ENCODE peak calls at places on chromosomes 2 and 18, in five cellular contexts. J is T47D, E is substantia nigra, G is AG10803, Q is fibroblast of the conjunctiva. K is an unnamed sample.

GRCh38 chr18:23021625-23022024 is 88.5 kb downstream of the RBBP8 start:
- DNase-seq in J (no peak), G (no peak), Q (no peak), E (no peak), K (no peak)

GRCh38 chr2:108324531-108325256 is 36.0 kb downstream of the SULT1C2 start:
- DNase-seq in G (peak), Q (no peak), E (no peak), J (no peak), K (no peak)

GRCh38 chr2:37585295-37585908 is 86.0 kb downstream of the CDC42EP3 start:
- DNase-seq in G (no peak), Q (no peak), E (no peak), J (no peak), K (no peak)

GRCh38 chr2:95700554-95700953 is 108.8 kb downstream of the TRIM43 start:
- DNase-seq in Q (no peak), E (no peak), J (no peak), G (no peak), K (no peak)

GRCh38 chr18:76668546-76668945 is 153.8 kb upstream of the ZNF236 start:
- DNase-seq in G (no peak), E (no peak), J (no peak), Q (no peak), K (no peak)

GRCh38 chr2:234804704-234805103 is 147.1 kb upstream of the SH3BP4 start:
- DNase-seq in Q (no peak), E (no peak), J (no peak), G (no peak), K (no peak)

GRCh38 chr2:8849322-8849721 is 11.9 kb upstream of the KIDINS220 start:
- DNase-seq in E (no peak), J (no peak), G (peak), Q (no peak), K (no peak)

GRCh38 chr2:10048501-10049171 is 5.3 kb downstream of the KLF11 start:
- DNase-seq in G (peak), E (no peak), J (peak), Q (peak), K (no peak)

GRCh38 chr2:27807476-27807875 is 36.0 kb downstream of the MRPL33 start:
- DNase-seq in Q (no peak), J (no peak), G (peak), E (no peak), K (no peak)

GRCh38 chr18:48133675-48134251 is 203.3 kb upstream of the SMAD2 start:
- DNase-seq in J (peak), G (no peak), Q (no peak), E (no peak), K (no peak)

GRCh38 chr2:3633089-3633981 is 24.7 kb upstream of the ALLC start:
- DNase-seq in J (no peak), E (no peak), Q (peak), G (peak), K (no peak)

GRCh38 chr2:138421971-138422335 is 79.6 kb upstream of the SPOPL start:
- DNase-seq in E (no peak), Q (peak), J (peak), G (peak), K (no peak)

GRCh38 chr2:168998609-168999211 is 32.4 kb downstream of the ABCB11 start:
- DNase-seq in J (no peak), G (no peak), E (no peak), Q (no peak), K (no peak)

GRCh38 chr2:101753720-101754490 is 56.4 kb downstream of the MAP4K4 start:
- DNase-seq in J (no peak), Q (no peak), G (no peak), E (no peak), K (no peak)

GRCh38 chr18:24051256-24051947 is 36.8 kb downstream of the TTC39C start:
- DNase-seq in G (no peak), E (no peak), Q (no peak), J (no peak), K (no peak)

GRCh38 chr18:11872479-11873136 is 21.4 kb downstream of the CHMP1B start:
- DNase-seq in J (peak), E (no peak), Q (no peak), G (peak), K (no peak)

GRCh38 chr18:6571239-6571602 is 156.5 kb upstream of the L3MBTL4 start:
- DNase-seq in J (no peak), Q (no peak), E (no peak), G (no peak), K (no peak)

GRCh38 chr2:191637182-191638078 is 40.5 kb upstream of the NABP1 start:
- DNase-seq in G (peak), J (no peak), E (no peak), Q (no peak), K (no peak)

GRCh38 chr2:121478996-121479735 is 51.5 kb upstream of the RNU4ATAC start:
- DNase-seq in G (peak), E (no peak), J (no peak), Q (no peak), K (no peak)

GRCh38 chr2:191169456-191170300 is 18.9 kb upstream of the STAT4 start:
- DNase-seq in G (no peak), J (no peak), Q (no peak), E (no peak), K (no peak)

GRCh38 chr2:8628179-8628869 is 53.5 kb upstream of the ID2 start:
- DNase-seq in E (no peak), J (no peak), Q (no peak), G (no peak), K (no peak)

GRCh38 chr2:42921162-42921550 is 128.8 kb upstream of the HAAO start:
- DNase-seq in Q (no peak), J (no peak), G (no peak), E (no peak), K (no peak)

GRCh38 chr2:144325086-144325485 is 194.8 kb downstream of the ZEB2 start:
- DNase-seq in E (no peak), G (no peak), Q (no peak), J (no peak), K (no peak)

GRCh38 chr18:41681138-41681881 is 273.7 kb upstream of the PIK3C3 start:
- DNase-seq in J (no peak), E (no peak), G (no peak), Q (no peak), K (no peak)

GRCh38 chr2:204796581-204796980 is 251.3 kb downstream of the PARD3B start:
- DNase-seq in Q (no peak), J (no peak), G (no peak), E (no peak), K (no peak)

GRCh38 chr2:237223208-237223861 is 137.6 kb downstream of the COPS8 start:
- DNase-seq in Q (peak), J (no peak), E (no peak), G (peak), K (no peak)

GRCh38 chr18:75984853-75985252 is 510.2 kb downstream of the ZNF516 start:
- DNase-seq in J (no peak), G (no peak), Q (no peak), E (no peak), K (no peak)

GRCh38 chr2:48220463-48220862 is 309.5 kb upstream of the STON1 start:
- DNase-seq in J (no peak), Q (no peak), G (no peak), E (no peak), K (no peak)

GRCh38 chr2:237875234-237876055 is 16.0 kb downstream of the RAMP1 start:
- DNase-seq in G (no peak), E (no peak), Q (no peak), J (no peak), K (no peak)

GRCh38 chr2:10873790-10874437 is 37.8 kb upstream of the KCNF1 start:
- DNase-seq in E (no peak), J (no peak), Q (no peak), G (peak), K (no peak)

GRCh38 chr2:106009096-106009495 is 185.0 kb downstream of the UXS1 start:
- DNase-seq in Q (no peak), J (no peak), G (no peak), E (no peak), K (no peak)

GRCh38 chr18:63363951-63364350 is 3.1 kb downstream of the KDSR start:
- DNase-seq in G (no peak), Q (no peak), J (no peak), E (no peak), K (no peak)

GRCh38 chr2:199757466-199757865 is 93.5 kb downstream of the FTCDNL1 start:
- DNase-seq in J (no peak), Q (peak), G (peak), E (peak), K (no peak)

GRCh38 chr2:70011335-70011734 is 49.9 kb upstream of the ASPRV1 start:
- DNase-seq in G (no peak), E (no peak), J (no peak), Q (no peak), K (no peak)

K was measured in NT2/D1.